ENCODE peak calls at places on chromosomes 5 and 9, in four cellular contexts. M is tibial nerve, K is natural killer cell, A is HFFc6. Y is an unnamed sample.

GRCh38 chr5:180093651-180094382 is 22.3 kb upstream of the RNF130 start:
- DNase-seq in M (peak), K (no peak), A (no peak), Y (no peak)

GRCh38 chr5:178547753-178548415 is 42.3 kb downstream of the COL23A1 start:
- DNase-seq in M (no peak), K (no peak), A (no peak), Y (no peak)

GRCh38 chr9:119044801-119045200 is 324.4 kb downstream of the BRINP1 start:
- DNase-seq in M (no peak), K (no peak), A (peak), Y (no peak)

GRCh38 chr5:33688041-33688980 is 203.5 kb downstream of the ADAMTS12 start:
- DNase-seq in M (peak), K (no peak), A (no peak), Y (no peak)

GRCh38 chr9:96450613-96451544 is 910 bp downstream of the HABP4 start:
- DNase-seq in M (peak), K (no peak), A (no peak), Y (peak)

GRCh38 chr9:90987566-90987965 is 185.9 kb downstream of the SYK start:
- DNase-seq in M (no peak), K (no peak), A (no peak), Y (no peak)

GRCh38 chr9:20309209-20309608 is 313.1 kb downstream of the MLLT3 start:
- DNase-seq in M (no peak), K (no peak), A (no peak), Y (no peak)

GRCh38 chr9:9924369-9924768 is 688.4 kb downstream of the PTPRD start:
- DNase-seq in M (no peak), K (no peak), A (no peak), Y (no peak)

GRCh38 chr5:138663009-138663408 is 87.8 kb upstream of the HSPA9 start:
- DNase-seq in M (no peak), K (peak), A (no peak), Y (peak)

GRCh38 chr5:71948206-71948605 is 159.1 kb upstream of the MAP1B start:
- DNase-seq in M (no peak), K (no peak), A (no peak), Y (no peak)

GRCh38 chr9:87592554-87593394 is 95.1 kb downstream of the DAPK1 start:
- DNase-seq in M (peak), K (no peak), A (peak), Y (no peak)

GRCh38 chr5:73531356-73531755 is 33.1 kb downstream of the BTF3 start:
- DNase-seq in M (no peak), K (no peak), A (no peak), Y (no peak)

GRCh38 chr9:27726244-27727141 is 153.2 kb upstream of the C9orf72 start:
- DNase-seq in M (peak), K (no peak), A (peak), Y (no peak)

GRCh38 chr9:108117775-108118174 is 628.2 kb upstream of the KLF4 start:
- DNase-seq in M (no peak), K (no peak), A (no peak), Y (no peak)

GRCh38 chr9:69981686-69982450 is 61.8 kb upstream of the MAMDC2 start:
- DNase-seq in M (no peak), K (no peak), A (peak), Y (no peak)

GRCh38 chr5:39399135-39400036 is 25.4 kb downstream of the DAB2 start:
- DNase-seq in M (peak), K (no peak), A (peak), Y (no peak)

GRCh38 chr9:27387722-27388121 is 90.8 kb upstream of the EQTN start:
- DNase-seq in M (no peak), K (no peak), A (no peak), Y (no peak)

GRCh38 chr5:137632716-137633115 is 103.2 kb downstream of the KLHL3 start:
- DNase-seq in M (no peak), K (no peak), A (no peak), Y (no peak)

GRCh38 chr9:121698627-121699270 is 47.3 kb downstream of the DAB2IP start:
- DNase-seq in M (no peak), K (no peak), A (no peak), Y (peak)

GRCh38 chr5:1479581-1480188 is 34.4 kb upstream of the SLC6A3 start:
- DNase-seq in M (peak), K (peak), A (no peak), Y (peak)

GRCh38 chr5:45411971-45412612 is 284.1 kb downstream of the HCN1 start:
- DNase-seq in M (no peak), K (no peak), A (no peak), Y (no peak)

GRCh38 chr5:109880907-109881685 is 191.4 kb downstream of the MAN2A1 start:
- DNase-seq in M (no peak), K (no peak), A (no peak), Y (no peak)

GRCh38 chr9:31336841-31337240 is 1047.6 kb upstream of the ACO1 start:
- DNase-seq in M (no peak), K (no peak), A (no peak), Y (no peak)

GRCh38 chr9:70478963-70479641 is 64.6 kb upstream of the KLF9 start:
- DNase-seq in M (peak), K (no peak), A (no peak), Y (no peak)

GRCh38 chr5:13350754-13351153 is 593.7 kb downstream of the DNAH5 start:
- DNase-seq in M (no peak), K (no peak), A (no peak), Y (no peak)

GRCh38 chr5:23089316-23089715 is 236.2 kb upstream of the CDH12 start:
- DNase-seq in M (no peak), K (no peak), A (no peak), Y (no peak)

GRCh38 chr9:91078041-91078441 is 276.4 kb downstream of the SYK start:
- DNase-seq in M (no peak), K (no peak), A (no peak), Y (no peak)

GRCh38 chr5:10537614-10538013 is 26.3 kb upstream of the ANKRD33B start:
- DNase-seq in M (no peak), K (no peak), A (no peak), Y (no peak)

GRCh38 chr9:14978022-14979000 is 68.1 kb upstream of the FREM1 start:
- DNase-seq in M (no peak), K (no peak), A (no peak), Y (no peak)

GRCh38 chr9:121498150-121498486 is 1.5 kb downstream of the GGTA1 start:
- DNase-seq in M (peak), K (no peak), A (peak), Y (peak)

GRCh38 chr5:10793785-10794184 is 32.8 kb upstream of the DAP start:
- DNase-seq in M (no peak), K (no peak), A (no peak), Y (no peak)

GRCh38 chr9:110206388-110206787 is 1.6 kb downstream of the C9orf152 start:
- DNase-seq in M (no peak), K (no peak), A (no peak), Y (no peak)

GRCh38 chr5:61026004-61026403 is 81.0 kb downstream of the NDUFAF2 start:
- DNase-seq in M (no peak), K (no peak), A (no peak), Y (no peak)

GRCh38 chr5:133284306-133284705 is 232.5 kb downstream of the HSPA4 start:
- DNase-seq in M (no peak), K (no peak), A (no peak), Y (no peak)

GRCh38 chr5:113264061-113264460 is 170.7 kb downstream of the TSSK1B start:
- DNase-seq in M (no peak), K (no peak), A (no peak), Y (no peak)

GRCh38 chr5:129904102-129904666 is at the start of gene CHSY3:
- DNase-seq in M (peak), K (no peak), A (peak), Y (no peak)

GRCh38 chr5:178535299-178536175 is 54.7 kb downstream of the COL23A1 start:
- DNase-seq in M (peak), K (no peak), A (no peak), Y (no peak)

GRCh38 chr5:171521219-171521633 is 101.8 kb downstream of the FGF18 start:
- DNase-seq in M (no peak), K (no peak), A (peak), Y (no peak)
- TF ChIP-seq CTCF in M (no peak), K (no peak), A (peak), Y (no peak)

GRCh38 chr9:92686954-92687353 is 17.0 kb upstream of the IPPK start:
- DNase-seq in M (no peak), K (no peak), A (no peak), Y (no peak)
- TF ChIP-seq CTCF in M (no peak), K (no peak), A (peak), Y (no peak)

GRCh38 chr5:162929104-162929503 is 508.3 kb upstream of the CCNG1 start:
- DNase-seq in M (no peak), K (no peak), A (no peak), Y (no peak)

DNA sequence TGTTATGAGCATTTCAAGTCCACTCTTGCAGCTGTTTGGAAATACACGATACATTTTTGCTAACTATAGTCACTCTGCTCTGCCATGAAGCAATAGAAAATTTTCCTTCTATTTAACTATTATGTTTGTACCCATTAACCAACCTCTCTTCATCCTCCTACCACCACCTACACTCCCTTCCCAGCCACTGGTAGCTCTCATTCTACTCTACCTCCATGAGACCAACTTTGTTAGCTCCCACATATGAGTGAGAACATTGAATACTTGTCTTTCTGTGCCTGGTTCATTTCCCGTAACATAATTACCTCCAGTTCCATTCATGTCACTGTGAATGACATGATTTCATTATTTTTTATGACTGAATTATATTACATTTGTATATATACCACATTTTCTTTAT is 505.9 kb upstream of the CCNG1 start:
- DNase-seq in M (no peak), K (no peak), A (no peak), Y (no peak)
- TF ChIP-seq CTCF in M (no peak), K (no peak), A (no peak), Y (no peak)

GRCh38 chr5:81134566-81134965 is 98.6 kb upstream of the CKMT2 start:
- DNase-seq in M (no peak), K (no peak), A (no peak), Y (no peak)
- TF ChIP-seq CTCF in M (no peak), K (no peak), A (no peak), Y (no peak)

GRCh38 chr9:101711330-101711941 is 27.0 kb downstream of the GRIN3A start:
- DNase-seq in M (no peak), K (no peak), A (no peak), Y (no peak)

GRCh38 chr9:101718176-101718575 is 20.3 kb downstream of the GRIN3A start:
- DNase-seq in M (no peak), K (no peak), A (no peak), Y (no peak)

DNA sequence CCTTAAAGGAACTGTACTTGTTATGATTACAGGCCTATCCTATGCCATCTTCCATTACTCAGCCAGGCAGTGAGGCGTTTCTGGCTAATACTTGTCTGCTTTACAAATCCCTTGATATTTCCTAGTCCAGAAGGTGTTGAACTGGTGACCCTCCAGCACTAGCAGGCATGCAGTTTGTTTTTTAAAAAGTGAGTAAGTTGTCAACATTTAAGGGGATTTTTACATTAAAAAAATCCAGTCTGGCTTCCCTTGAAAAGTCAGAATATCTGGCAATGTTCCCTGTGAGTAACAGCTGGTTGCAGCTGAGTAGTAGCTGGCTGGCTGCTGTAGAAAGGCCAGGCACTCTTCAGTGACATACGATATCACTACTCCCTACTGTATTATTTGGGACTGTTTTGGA is 21.8 kb downstream of the GRIN3A start:
- DNase-seq in M (no peak), K (no peak), A (no peak), Y (no peak)
- TF ChIP-seq CTCF in M (no peak), K (no peak), A (no peak), Y (no peak)